ENCODE peak calls at places on chromosomes 1 and 21, in five cellular contexts. H, N, K, B and O are unnamed samples. For H3K9me3 and H3K27me3, the result is how much of the 10 kb centered on the place peaks cover.

GRCh38 chr1:102693345-102693744 is 415.0 kb downstream of the COL11A1 start:
- DNase-seq in H (no peak), N (no peak), B (no peak), K (no peak), O (no peak)

GRCh38 chr1:229557913-229558414 is 543 bp downstream of the ABCB10 start:
- DNase-seq in B (peak), H (peak), K (peak), N (no peak), O (peak)

GRCh38 chr1:174999926-175000696 is at the start of gene CACYBP:
- DNase-seq in B (no peak), K (peak), H (peak), N (no peak), O (no peak)

GRCh38 chr1:47705517-47706130 is 267.8 kb downstream of the FOXD2 start:
- DNase-seq in K (no peak), H (no peak), N (no peak), B (no peak), O (no peak)

GRCh38 chr1:10208537-10208936 is 1.8 kb upstream of the KIF1B start:
- DNase-seq in B (no peak), K (no peak), H (no peak), N (no peak), O (no peak)

GRCh38 chr1:154440031-154440430 is 34.9 kb downstream of the IL6R start:
- DNase-seq in H (no peak), K (no peak), B (no peak), N (no peak), O (no peak)

GRCh38 chr1:18643154-18644012 is 12.7 kb downstream of the PAX7 start:
- DNase-seq in K (no peak), H (no peak), N (no peak), B (no peak), O (no peak)

GRCh38 chr1:240344918-240345317 is 253.2 kb downstream of the FMN2 start:
- DNase-seq in N (no peak), K (no peak), H (no peak), B (no peak), O (no peak)

GRCh38 chr21:17491716-17492414 is 21.0 kb upstream of the CXADR start:
- DNase-seq in B (no peak), H (no peak), N (peak), K (peak), O (peak)

GRCh38 chr1:115233598-115233997 is 104.5 kb downstream of the NGF start:
- DNase-seq in B (no peak), H (no peak), N (no peak), K (no peak), O (no peak)

GRCh38 chr1:173444757-173445156 is 32.4 kb upstream of the PRDX6 start:
- DNase-seq in H (no peak), B (peak), K (no peak), N (no peak), O (no peak)

GRCh38 chr21:46187814-46188213 is 3.6 kb upstream of the SPATC1L start:
- DNase-seq in K (no peak), H (no peak), B (no peak), N (no peak), O (no peak)

GRCh38 chr1:163120372-163120771 is 51.2 kb downstream of the RGS4 start:
- DNase-seq in K (no peak), N (no peak), B (no peak), H (no peak), O (no peak)

GRCh38 chr1:187433598-187433997 is 604.8 kb downstream of the PLA2G4A start:
- DNase-seq in B (no peak), H (no peak), K (no peak), N (no peak), O (peak)

GRCh38 chr1:220810179-220810653 is 23.5 kb downstream of the MTARC1 start:
- DNase-seq in H (peak), N (peak), K (peak), B (peak), O (peak)

GRCh38 chr1:217135987-217136894 is 413.0 kb upstream of the ESRRG start:
- DNase-seq in H (peak), N (no peak), B (no peak), K (no peak), O (no peak)

GRCh38 chr1:28199328-28200233 is 23.1 kb upstream of the PTAFR start:
- DNase-seq in H (no peak), N (no peak), K (no peak), B (peak), O (no peak)

GRCh38 chr1:222530852-222531251 is 17.1 kb downstream of the HHIPL2 start:
- DNase-seq in B (no peak), N (no peak), H (no peak), K (no peak), O (no peak)

GRCh38 chr1:50665413-50665812 is 242.2 kb upstream of the DMRTA2 start:
- DNase-seq in N (no peak), B (no peak), H (no peak), K (no peak), O (no peak)

GRCh38 chr1:21655748-21656147 is 13.4 kb downstream of the RAP1GAP start:
- DNase-seq in K (no peak), H (no peak), N (peak), B (no peak), O (peak)

GRCh38 chr1:21280011-21280471 is 10.2 kb downstream of the ECE1 start:
- DNase-seq in N (no peak), K (peak), B (peak), H (peak), O (no peak)

GRCh38 chr1:11273595-11274234 is 717 bp downstream of the UBIAD1 start:
- DNase-seq in N (no peak), B (no peak), H (no peak), K (no peak), O (no peak)

DNA sequence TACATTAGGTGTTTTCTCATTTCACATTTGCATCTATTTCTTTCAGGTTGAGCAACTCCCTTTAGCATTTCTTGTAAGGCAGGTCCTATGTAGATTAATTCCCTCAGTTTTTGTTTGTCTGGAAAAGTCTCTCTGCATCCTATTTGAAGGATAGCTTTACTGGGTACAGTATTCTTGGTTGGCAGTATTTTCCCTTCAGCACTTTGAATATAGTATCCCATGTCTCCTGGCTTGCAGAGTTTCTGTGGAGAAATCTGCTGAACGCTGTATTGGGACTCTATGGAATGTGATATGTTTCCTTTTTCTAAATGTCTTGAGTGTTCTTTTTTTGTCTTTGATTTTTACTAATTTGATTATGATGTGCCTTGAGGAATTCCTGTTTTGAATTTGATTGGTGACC is 28.9 kb upstream of the FAM163A start:
- DNase-seq in H (no peak), N (no peak), B (no peak), K (no peak), O (no peak)
- H3K9me3 ChIP-seq in H (under half), N (under half), B (under half), K (half or more), O (under half)

GRCh38 chr1:84615785-84616184 is 41.5 kb upstream of the CTBS start:
- DNase-seq in H (no peak), B (no peak), N (no peak), K (no peak), O (no peak)

GRCh38 chr1:84613026-84613425 is 38.8 kb upstream of the CTBS start:
- DNase-seq in N (no peak), B (no peak), H (no peak), K (no peak), O (no peak)

GRCh38 chr1:84611091-84611490 is 36.9 kb upstream of the CTBS start:
- DNase-seq in H (no peak), B (no peak), N (no peak), K (no peak), O (no peak)

GRCh38 chr1:84613887-84614286 is 39.6 kb upstream of the CTBS start:
- DNase-seq in B (no peak), N (no peak), K (no peak), H (no peak), O (no peak)

DNA sequence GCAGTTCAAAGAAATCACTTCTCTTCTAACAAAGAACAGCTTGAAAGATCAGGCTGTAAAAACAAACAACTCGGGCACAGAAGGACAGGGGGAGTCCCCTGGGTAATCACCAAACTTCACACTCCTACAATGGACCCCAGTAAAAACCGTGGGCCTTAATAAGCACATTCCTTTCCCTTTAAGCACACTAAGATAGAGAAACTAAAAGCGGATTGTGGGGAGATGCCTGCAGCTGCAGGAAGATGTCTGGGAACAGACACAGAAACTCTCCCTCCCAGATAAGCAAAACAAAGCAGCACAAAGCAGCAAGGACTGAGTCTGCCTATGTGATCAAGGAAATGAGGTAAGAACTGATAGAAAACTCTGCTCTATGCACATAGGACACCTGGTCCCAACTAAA is 37.6 kb upstream of the CTBS start:
- DNase-seq in K (no peak), B (peak), H (no peak), N (no peak), O (no peak)
- H3K4me3 ChIP-seq in K (no peak), B (no peak), H (no peak), N (no peak), O (no peak)

GRCh38 chr1:207510444-207510843 is 14.5 kb downstream of the CR1 start:
- DNase-seq in N (no peak), K (no peak), B (no peak), H (no peak), O (no peak)
- H3K27me3 ChIP-seq in N (under half), K (under half), B (under half), H (under half), O (under half)

GRCh38 chr21:22211943-22212342 is 1213.7 kb downstream of the NCAM2 start:
- DNase-seq in H (no peak), K (no peak), N (no peak), B (no peak), O (no peak)
- H3K9me3 ChIP-seq in H (under half), K (under half), N (under half), B (under half), O (under half)

GRCh38 chr1:6392081-6392879 is 1.3 kb downstream of the ACOT7 start:
- DNase-seq in B (peak), H (no peak), N (no peak), K (no peak), O (no peak)
- H3K4me3 ChIP-seq in B (peak), H (peak), N (peak), K (peak), O (peak)

GRCh38 chr1:4054957-4055676 is 155.0 kb upstream of the C1orf174 start:
- DNase-seq in B (no peak), N (no peak), H (peak), K (no peak), O (peak)

GRCh38 chr1:4056989-4057388 is 156.9 kb upstream of the C1orf174 start:
- DNase-seq in B (no peak), H (no peak), N (no peak), K (no peak), O (no peak)

GRCh38 chr1:4056422-4056821 is 156.3 kb upstream of the C1orf174 start:
- DNase-seq in K (no peak), N (no peak), H (no peak), B (no peak), O (no peak)

GRCh38 chr1:4053774-4054173 is 153.7 kb upstream of the C1orf174 start:
- DNase-seq in K (no peak), B (no peak), H (peak), N (no peak), O (no peak)

DNA sequence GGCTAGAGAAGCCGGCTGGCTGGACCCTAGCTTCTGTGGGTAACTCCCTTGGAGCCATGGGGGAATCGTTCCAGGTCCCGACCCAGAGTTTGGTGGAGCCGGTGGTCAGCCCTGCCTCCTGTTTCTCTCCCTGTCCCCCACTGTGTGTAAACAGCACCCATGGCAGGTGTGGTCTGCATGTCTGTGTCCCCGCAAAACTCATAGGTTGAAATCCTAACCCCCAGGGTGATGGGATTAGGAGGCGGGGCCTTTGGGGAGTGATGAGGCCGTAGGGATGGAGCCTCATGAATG is 155.6 kb upstream of the C1orf174 start:
- DNase-seq in K (no peak), H (no peak), B (no peak), N (no peak), O (no peak)
- H3K27me3 ChIP-seq in K (under half), H (under half), B (under half), N (under half), O (under half)

GRCh38 chr1:49183489-49183888 is 406.8 kb upstream of the BEND5 start:
- DNase-seq in B (no peak), N (no peak), K (no peak), H (no peak), O (no peak)
- H3K9me3 ChIP-seq in B (under half), N (under half), K (under half), H (under half), O (under half)

GRCh38 chr1:89286549-89287181 is 14.0 kb upstream of the GBP5 start:
- DNase-seq in N (no peak), K (no peak), B (peak), H (no peak), O (no peak)
- H3K4me3 ChIP-seq in N (no peak), K (peak), B (peak), H (no peak), O (no peak)

DNA sequence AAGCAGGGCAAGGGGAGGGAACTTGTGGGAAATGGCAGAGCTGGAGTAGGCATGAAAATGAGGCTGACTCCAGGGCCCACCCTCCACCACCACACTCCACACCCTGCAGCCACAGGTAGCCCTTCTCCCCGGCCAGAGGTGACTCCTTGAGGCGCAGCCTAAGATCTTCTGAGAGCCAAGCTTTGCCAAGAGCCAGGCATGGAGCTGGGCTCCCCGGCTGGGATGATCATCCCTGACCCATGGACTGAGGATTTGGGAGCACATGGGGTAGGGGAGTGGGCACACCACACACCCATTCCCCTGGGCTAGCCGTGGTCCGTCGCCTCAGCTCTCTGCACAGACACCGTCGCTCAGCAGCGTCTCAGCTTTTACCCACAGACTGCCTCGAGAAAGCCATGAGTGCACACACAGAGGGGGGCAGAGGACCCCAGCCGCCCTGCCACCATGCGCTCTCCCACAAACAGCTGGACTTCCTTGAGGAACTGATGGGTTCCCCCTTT is 123.5 kb upstream of the RUNX3 start:
- DNase-seq in N (no peak), H (no peak), B (no peak), K (no peak), O (no peak)
- H3K27me3 ChIP-seq in N (under half), H (under half), B (under half), K (under half), O (under half)

GRCh38 chr21:27320868-27321267 is 354.0 kb upstream of the ADAMTS5 start:
- DNase-seq in B (no peak), K (no peak), H (no peak), N (no peak), O (no peak)
- H3K9me3 ChIP-seq in B (under half), K (under half), H (under half), N (under half), O (under half)